ENCODE peak calls at places on chromosomes 4 and X, in eight cellular contexts. G is WERI-Rb-1, H is bronchial epithelial cell, L is neural progenitor cell, O is MM.1S, S is tibial artery, F is retinal pigment epithelial cell, B is H1. N is an unnamed sample.

GRCh38 chr4:5019274-5019673 is at the start of gene CYTL1:
- DNase-seq in G (no peak), H (no peak), L (peak; percentile 37), O (no peak), S (no peak), F (no peak), B (no peak), N (no peak)

GRCh38 chr4:78129383-78130108 is 72.4 kb downstream of the FRAS1 start:
- DNase-seq in G (no peak), H (no peak), L (no peak), O (no peak), S (no peak), F (no peak), B (no peak), N (no peak)

GRCh38 chrX:131907488-131908314 is 115.4 kb upstream of the STK26 start:
- DNase-seq in G (no peak), H (no peak), L (peak; percentile 4), O (peak; percentile 71), S (no peak), F (no peak), B (no peak), N (no peak)

GRCh38 chr4:185573651-185574199 is 38.4 kb upstream of the PDLIM3 start:
- DNase-seq in G (peak; percentile 86), H (peak; percentile 81), L (peak; percentile 54), O (no peak), S (no peak), F (no peak), B (no peak), N (no peak)

GRCh38 chr4:168605411-168605810 is 108.6 kb downstream of the PALLD start:
- DNase-seq in G (no peak), H (peak; percentile 67), L (peak; percentile 33), O (no peak), S (no peak), F (peak; percentile 60), B (no peak), N (no peak)

GRCh38 chrX:112078606-112079005 is 4.0 kb downstream of the TRPC5 start:
- DNase-seq in G (no peak), H (no peak), L (no peak), O (no peak), S (no peak), F (no peak), B (no peak), N (no peak)

GRCh38 chr4:7663075-7663541 is 228.4 kb upstream of the PSAPL1 start:
- DNase-seq in G (no peak), H (no peak), L (no peak), O (no peak), S (no peak), F (no peak), B (no peak), N (no peak)

GRCh38 chrX:45191820-45192409 is 8.8 kb downstream of the DIPK2B start:
- DNase-seq in G (no peak), H (no peak), L (no peak), O (no peak), S (no peak), F (no peak), B (no peak), N (no peak)

GRCh38 chrX:110734894-110735541 is 60.6 kb downstream of the CHRDL1 start:
- DNase-seq in G (no peak), H (peak; percentile 28), L (peak; percentile 29), O (no peak), S (no peak), F (no peak), B (no peak), N (peak; percentile 1)

GRCh38 chr4:41873380-41874295 is 61.6 kb upstream of the TMEM33 start:
- DNase-seq in G (no peak), H (no peak), L (peak; percentile 78), O (no peak), S (no peak), F (no peak), B (no peak), N (no peak)

GRCh38 chr4:171924761-171925376 is 111.7 kb downstream of the GALNTL6 start:
- DNase-seq in G (no peak), H (no peak), L (peak; percentile 39), O (no peak), S (no peak), F (no peak), B (no peak), N (no peak)

GRCh38 chr4:147509386-147509785 is 28.5 kb downstream of the EDNRA start:
- DNase-seq in G (no peak), H (no peak), L (no peak), O (no peak), S (no peak), F (no peak), B (no peak), N (no peak)

GRCh38 chr4:107592518-107592917 is 127.5 kb downstream of the PAPSS1 start:
- DNase-seq in G (no peak), H (no peak), L (no peak), O (peak; percentile 38), S (no peak), F (no peak), B (no peak), N (no peak)

GRCh38 chr4:184280591-184281071 is 63.0 kb upstream of the ENPP6 start:
- DNase-seq in G (no peak), H (no peak), L (no peak), O (peak; percentile 96), S (no peak), F (no peak), B (no peak), N (no peak)

GRCh38 chr4:97367878-97368277 is 775.4 kb downstream of the STPG2 start:
- DNase-seq in G (no peak), H (peak; percentile 76), L (no peak), O (no peak), S (no peak), F (peak; percentile 52), B (no peak), N (no peak)

GRCh38 chr4:97366661-97367060 is 776.6 kb downstream of the STPG2 start:
- DNase-seq in G (no peak), H (no peak), L (no peak), O (no peak), S (no peak), F (peak; percentile 28), B (no peak), N (no peak)

GRCh38 chr4:97374526-97374925 is 768.8 kb downstream of the STPG2 start:
- DNase-seq in G (no peak), H (no peak), L (no peak), O (no peak), S (no peak), F (no peak), B (no peak), N (no peak)

DNA sequence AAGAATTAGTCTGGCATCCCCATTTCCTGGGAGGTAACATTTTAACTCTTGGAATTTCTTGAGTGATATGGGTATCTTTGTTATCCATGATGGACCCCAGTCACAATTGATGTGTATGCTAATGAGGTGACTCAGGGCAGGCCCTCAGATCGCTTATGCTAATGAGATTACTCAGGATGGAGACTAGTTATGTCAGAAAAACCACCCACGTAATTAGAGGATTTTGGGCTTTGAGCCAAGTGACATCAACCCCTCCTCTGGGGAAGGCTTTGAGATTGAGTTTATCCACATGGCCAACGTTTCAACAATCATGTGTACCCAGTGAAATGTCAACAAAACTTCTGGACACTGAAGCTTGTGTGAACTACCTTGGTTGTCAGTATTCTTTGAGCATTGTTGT is 772.7 kb downstream of the STPG2 start:
- DNase-seq in G (no peak), H (peak; percentile 15), L (no peak), O (no peak), S (no peak), F (no peak), B (no peak), N (no peak)
- TF ChIP-seq CTCF in G (no peak), H (no peak), L (no peak), O (no peak), S (no peak), F (no peak), B (no peak), N (no peak)

DNA sequence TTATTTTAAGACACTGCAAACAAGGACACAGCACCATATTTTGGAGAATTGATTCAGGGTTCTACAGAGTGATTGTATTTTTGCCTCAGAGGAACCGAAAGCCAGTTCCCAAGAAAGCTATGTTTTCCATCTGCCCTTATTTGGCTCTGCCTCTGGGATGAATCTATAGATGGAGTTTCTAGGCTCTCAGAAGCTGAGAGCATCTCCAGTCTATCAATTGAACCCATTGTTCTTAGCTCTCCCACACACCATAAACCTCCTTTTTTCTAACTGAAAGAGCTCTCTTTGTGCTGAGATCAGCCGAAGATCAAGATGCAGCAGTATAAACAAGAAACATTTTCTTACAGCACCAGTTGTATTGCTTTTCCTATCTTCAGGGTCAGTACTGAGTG is 16.9 kb downstream of the PLP1 start:
- DNase-seq in G (no peak), H (no peak), L (no peak), O (no peak), S (no peak), F (no peak), B (no peak), N (no peak)
- H3K4me3 ChIP-seq in G (no peak overlapping the region), H (no peak overlapping the region), L (no peak overlapping the region), O (no peak overlapping the region), S (no peak overlapping the region), F (no peak overlapping the region), B (no peak overlapping the region), N (peak overlapping the region; percentile 32)

GRCh38 chrX:155864655-155865054 is 16.5 kb upstream of the VAMP7 start:
- DNase-seq in G (no peak), H (no peak), L (peak; percentile 9), O (no peak), S (no peak), F (no peak), B (no peak), N (no peak)
- TF ChIP-seq CTCF in G (peak; percentile 33), H (no peak), L (peak; percentile 32), O (peak; percentile 39), S (no peak), F (no peak), B (no peak), N (peak; percentile 1)

GRCh38 chrX:132956421-132957210 is 1.8 kb downstream of the HS6ST2 start:
- DNase-seq in G (no peak), H (no peak), L (peak; percentile 39), O (no peak), S (no peak), F (no peak), B (no peak), N (no peak)
- H3K4me3 ChIP-seq in G (no peak overlapping the region), H (peak overlapping the region; percentile 48), L (peak overlapping the region; percentile 63), O (peak overlapping the region; percentile 45), S (peak overlapping the region; percentile 43), F (peak overlapping the region; percentile 54), B (peak overlapping the region; percentile 47), N (no peak overlapping the region)

GRCh38 chr4:165060938-165061337 is 7.3 kb downstream of the TRIM75 start:
- DNase-seq in G (no peak), H (peak; percentile 41), L (peak; percentile 15), O (no peak), S (no peak), F (no peak), B (no peak), N (no peak)
- TF ChIP-seq CTCF in G (peak; percentile 37), H (peak; percentile 14), L (peak; percentile 46), O (peak; percentile 34), S (no peak), F (peak; percentile 39), B (no peak), N (no peak)

N was measured in AG04449.